ENCODE peak calls at places on chromosomes 4 and X, in eight cellular contexts. W, T, A, E, F, P, Q and H are unnamed samples.

GRCh38 chr4:7549866-7550265 is 115.1 kb upstream of the PSAPL1 start:
- DNase-seq in W (no peak), T (no peak), A (no peak), E (no peak), F (no peak), P (no peak), Q (no peak), H (no peak)

GRCh38 chr4:126778348-126778747 is 854.4 kb upstream of the INTU start:
- DNase-seq in W (no peak), T (no peak), A (peak; percentile 83), E (no peak), F (peak; percentile 84), P (no peak), Q (no peak), H (no peak)

GRCh38 chrX:74063426-74064155 is 240.4 kb upstream of the ZCCHC13 start:
- DNase-seq in W (no peak), T (no peak), A (no peak), E (no peak), F (no peak), P (no peak), Q (no peak), H (no peak)

GRCh38 chr4:117893207-117893606 is 141.1 kb upstream of the NDST3 start:
- DNase-seq in W (no peak), T (no peak), A (no peak), E (no peak), F (peak; percentile 2), P (no peak), Q (no peak), H (no peak)

GRCh38 chr4:17701882-17702281 is 79.5 kb downstream of the FAM184B start:
- DNase-seq in W (no peak), T (no peak), A (no peak), E (no peak), F (no peak), P (no peak), Q (no peak), H (no peak)

GRCh38 chr4:138035781-138036258 is 206.3 kb downstream of the SLC7A11 start:
- DNase-seq in W (no peak), T (no peak), A (peak; percentile 81), E (peak; percentile 67), F (peak; percentile 47), P (no peak), Q (no peak), H (no peak)

GRCh38 chr4:112371361-112371760 is 74.2 kb downstream of the ALPK1 start:
- DNase-seq in W (no peak), T (no peak), A (no peak), E (no peak), F (no peak), P (no peak), Q (no peak), H (no peak)

GRCh38 chr4:96916731-96917130 is 1076.8 kb downstream of the PDHA2 start:
- DNase-seq in W (no peak), T (no peak), A (no peak), E (no peak), F (no peak), P (no peak), Q (no peak), H (no peak)

GRCh38 chr4:127656047-127656680 is 23.4 kb downstream of the INTU start:
- DNase-seq in W (no peak), T (no peak), A (no peak), E (no peak), F (no peak), P (no peak), Q (no peak), H (no peak)

GRCh38 chrX:3788494-3789233 is 75.2 kb upstream of the PRKX start:
- DNase-seq in W (no peak), T (no peak), A (no peak), E (peak; percentile 10), F (no peak), P (no peak), Q (no peak), H (no peak)

GRCh38 chr4:98482847-98483806 is 175.3 kb downstream of the TSPAN5 start:
- DNase-seq in W (no peak), T (no peak), A (peak; percentile 68), E (no peak), F (peak; percentile 88), P (no peak), Q (no peak), H (no peak)

GRCh38 chr4:183828125-183828524 is 77.0 kb upstream of the STOX2 start:
- DNase-seq in W (no peak), T (no peak), A (no peak), E (no peak), F (no peak), P (peak; percentile 29), Q (no peak), H (no peak)

GRCh38 chr4:61468091-61468720 is 268.1 kb downstream of the ADGRL3 start:
- DNase-seq in W (no peak), T (no peak), A (peak; percentile 58), E (peak; percentile 26), F (peak; percentile 90), P (no peak), Q (no peak), H (no peak)

GRCh38 chr4:83009529-83009928 is 1.1 kb downstream of the LIN54 start:
- DNase-seq in W (no peak), T (no peak), A (peak; percentile 16), E (no peak), F (no peak), P (no peak), Q (no peak), H (no peak)

GRCh38 chr4:10087152-10087791 is 29.3 kb downstream of the WDR1 start:
- DNase-seq in W (peak; percentile 43), T (peak; percentile 56), A (no peak), E (no peak), F (no peak), P (no peak), Q (peak; percentile 43), H (no peak)

GRCh38 chrX:113802837-113803236 is 781.0 kb upstream of the HTR2C start:
- DNase-seq in W (no peak), T (no peak), A (no peak), E (no peak), F (peak; percentile 14), P (no peak), Q (no peak), H (no peak)

GRCh38 chrX:47497274-47497673 is 14.3 kb upstream of the ZNF41 start:
- DNase-seq in W (no peak), T (no peak), A (peak; percentile 38), E (no peak), F (no peak), P (no peak), Q (no peak), H (no peak)

GRCh38 chr4:52657630-52658501 is 1.2 kb downstream of the USP46 start:
- DNase-seq in W (no peak), T (peak; percentile 53), A (peak; percentile 69), E (peak; percentile 77), F (no peak), P (no peak), Q (no peak), H (no peak)

GRCh38 chr4:185914583-185915199 is 102.7 kb upstream of the SORBS2 start:
- DNase-seq in W (no peak), T (no peak), A (peak; percentile 82), E (no peak), F (peak; percentile 96), P (no peak), Q (no peak), H (no peak)

GRCh38 chr4:111685205-111685604 is 460.0 kb upstream of the FAM241A start:
- DNase-seq in W (no peak), T (no peak), A (no peak), E (no peak), F (no peak), P (no peak), Q (no peak), H (no peak)

GRCh38 chr4:167020410-167020809 is 213.9 kb downstream of the SPOCK3 start:
- DNase-seq in W (no peak), T (no peak), A (no peak), E (peak; percentile 10), F (no peak), P (no peak), Q (no peak), H (no peak)

GRCh38 chr4:157992038-157992706 is 180.7 kb downstream of the GASK1B start:
- DNase-seq in W (no peak), T (no peak), A (peak; percentile 77), E (peak; percentile 84), F (peak; percentile 42), P (no peak), Q (no peak), H (no peak)

GRCh38 chr4:78650106-78651021 is 98.8 kb downstream of the ANXA3 start:
- DNase-seq in W (no peak), T (no peak), A (peak; percentile 86), E (peak; percentile 52), F (peak; percentile 89), P (no peak), Q (no peak), H (no peak)
- H3K4me1 ChIP-seq in W (no peaks in the 10 kb centered on the region), T (peaks cover 14% of the 10 kb centered on the region), A (peaks cover 14% of the 10 kb centered on the region), E (peaks cover 15% of the 10 kb centered on the region), F (peaks cover 21% of the 10 kb centered on the region), P (peaks cover 18% of the 10 kb centered on the region), Q (no peaks in the 10 kb centered on the region), H (peaks cover 12% of the 10 kb centered on the region)

GRCh38 chr4:76948441-76949292 is 885 bp upstream of the SEPTIN11 start:
- DNase-seq in W (peak; percentile 88), T (peak; percentile 86), A (peak; percentile 76), E (peak; percentile 86), F (peak; percentile 75), P (peak; percentile 81), Q (peak; percentile 82), H (peak; percentile 50)
- H3K27ac ChIP-seq in W (peak overlapping the region; percentile 92), T (peak overlapping the region; percentile 96), A (peak overlapping the region; percentile 89), E (peak overlapping the region; percentile 96), F (peak overlapping the region; percentile 96), P (peak overlapping the region; percentile 94), Q (peak overlapping the region; percentile 86), H (peak overlapping the region; percentile 95)

GRCh38 chr4:63553123-63553522 is 856.1 kb downstream of the TECRL start:
- DNase-seq in W (no peak), T (no peak), A (no peak), E (no peak), F (no peak), P (no peak), Q (no peak), H (no peak)

GRCh38 chr4:63558709-63559108 is 850.5 kb downstream of the TECRL start:
- DNase-seq in W (no peak), T (no peak), A (no peak), E (no peak), F (no peak), P (no peak), Q (no peak), H (no peak)

GRCh38 chr4:63556332-63556731 is 852.9 kb downstream of the TECRL start:
- DNase-seq in W (no peak), T (no peak), A (no peak), E (no peak), F (no peak), P (no peak), Q (no peak), H (no peak)
- TF ChIP-seq CTCF in W (no peak), T (no peak), A (no peak), E (no peak), F (no peak), P (no peak), Q (no peak), H (no peak)

DNA sequence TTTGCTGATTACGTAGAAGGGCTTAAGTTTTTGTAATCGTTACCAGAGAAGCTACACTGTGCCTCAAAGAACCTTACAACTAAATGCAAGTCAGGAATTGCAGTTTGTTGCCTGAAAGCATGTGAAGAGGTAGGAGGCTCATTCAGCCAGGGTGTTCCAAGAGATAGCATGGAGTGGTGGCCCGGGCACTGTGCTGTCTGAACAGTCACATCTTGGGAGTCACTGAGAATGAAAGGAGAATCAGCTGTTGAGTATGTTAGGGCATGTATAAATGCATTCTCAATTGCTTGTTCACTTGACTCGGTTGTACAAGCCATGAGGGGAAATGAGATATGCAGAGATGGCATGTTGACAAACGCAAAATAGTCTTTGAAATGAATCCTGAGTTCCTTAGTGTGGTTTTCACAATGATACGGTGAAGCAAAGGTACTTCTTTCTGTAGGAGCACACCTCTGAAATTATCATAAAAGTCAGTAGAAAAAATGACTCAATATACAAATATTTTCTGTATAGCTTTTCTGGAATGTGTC is 161.0 kb downstream of the DCTD start:
- DNase-seq in W (no peak), T (no peak), A (no peak), E (no peak), F (no peak), P (no peak), Q (no peak), H (no peak)
- H3K4me1 ChIP-seq in W (no peaks in the 10 kb centered on the region), T (no peaks in the 10 kb centered on the region), A (no peaks in the 10 kb centered on the region), E (no peaks in the 10 kb centered on the region), F (peaks cover 16% of the 10 kb centered on the region), P (no peaks in the 10 kb centered on the region), Q (no peaks in the 10 kb centered on the region), H (no peaks in the 10 kb centered on the region)